ENCODE peak calls at places on chromosomes 4 and X, in five cellular contexts. One of them, this sample, is unnamed.

GRCh38 chr4:3642056-3642630 is 109.9 kb upstream of the LRPAP1 start:
- DNase-seq in activated naive CD4-positive, alpha-beta T cell: no peak
- DNase-seq in progenitor cell of endocrine pancreas: no peak
- DNase-seq in NCI-H1930: no peak
- DNase-seq in EH: no peak
- DNase-seq in this sample: no peak

GRCh38 chrX:150975655-150976390 is 7.3 kb upstream of the HMGB3 start:
- DNase-seq in EH: no peak
- DNase-seq in progenitor cell of endocrine pancreas: no peak
- DNase-seq in NCI-H1930: no peak
- DNase-seq in activated naive CD4-positive, alpha-beta T cell: no peak
- DNase-seq in this sample: no peak

GRCh38 chrX:20382518-20383291 is 116.0 kb upstream of the RPS6KA3 start:
- DNase-seq in progenitor cell of endocrine pancreas: no peak
- DNase-seq in activated naive CD4-positive, alpha-beta T cell: no peak
- DNase-seq in NCI-H1930: no peak
- DNase-seq in EH: no peak
- DNase-seq in this sample: no peak

GRCh38 chr4:137531951-137532868 is at the start of gene PCDH18:
- DNase-seq in activated naive CD4-positive, alpha-beta T cell: no peak
- DNase-seq in progenitor cell of endocrine pancreas: peak
- DNase-seq in EH: peak
- DNase-seq in NCI-H1930: no peak
- DNase-seq in this sample: peak

GRCh38 chr4:151219091-151219490 is 57.9 kb upstream of the PRSS48 start:
- DNase-seq in activated naive CD4-positive, alpha-beta T cell: no peak
- DNase-seq in NCI-H1930: no peak
- DNase-seq in EH: no peak
- DNase-seq in progenitor cell of endocrine pancreas: no peak
- DNase-seq in this sample: no peak

GRCh38 chrX:150364347-150365050 is 1.4 kb downstream of the MAMLD1 start:
- DNase-seq in activated naive CD4-positive, alpha-beta T cell: no peak
- DNase-seq in EH: peak
- DNase-seq in progenitor cell of endocrine pancreas: no peak
- DNase-seq in NCI-H1930: no peak
- DNase-seq in this sample: peak

GRCh38 chr4:1802151-1802715 is 9.1 kb downstream of the FGFR3 start:
- DNase-seq in NCI-H1930: no peak
- DNase-seq in activated naive CD4-positive, alpha-beta T cell: no peak
- DNase-seq in progenitor cell of endocrine pancreas: no peak
- DNase-seq in EH: no peak
- DNase-seq in this sample: no peak

GRCh38 chr4:76640252-76640925 is 205.4 kb downstream of the SHROOM3 start:
- DNase-seq in activated naive CD4-positive, alpha-beta T cell: no peak
- DNase-seq in EH: no peak
- DNase-seq in NCI-H1930: peak
- DNase-seq in progenitor cell of endocrine pancreas: no peak
- DNase-seq in this sample: peak

GRCh38 chrX:104105863-104106262 is 6.5 kb upstream of the ZCCHC18 start:
- DNase-seq in NCI-H1930: no peak
- DNase-seq in progenitor cell of endocrine pancreas: no peak
- DNase-seq in activated naive CD4-positive, alpha-beta T cell: no peak
- DNase-seq in EH: no peak
- DNase-seq in this sample: no peak

GRCh38 chr4:139242511-139243051 is 37.4 kb downstream of the MGARP start:
- DNase-seq in EH: peak
- DNase-seq in progenitor cell of endocrine pancreas: no peak
- DNase-seq in NCI-H1930: no peak
- DNase-seq in activated naive CD4-positive, alpha-beta T cell: no peak
- DNase-seq in this sample: no peak

GRCh38 chr4:177107288-177107901 is 202.3 kb upstream of the NEIL3 start:
- DNase-seq in activated naive CD4-positive, alpha-beta T cell: no peak
- DNase-seq in EH: peak
- DNase-seq in progenitor cell of endocrine pancreas: no peak
- DNase-seq in NCI-H1930: no peak
- DNase-seq in this sample: no peak

GRCh38 chr4:182768821-182769220 is 148.4 kb downstream of the DCTD start:
- DNase-seq in progenitor cell of endocrine pancreas: no peak
- DNase-seq in activated naive CD4-positive, alpha-beta T cell: no peak
- DNase-seq in NCI-H1930: no peak
- DNase-seq in EH: peak
- DNase-seq in this sample: no peak

GRCh38 chrX:111652719-111653118 is 28.3 kb upstream of the ALG13 start:
- DNase-seq in progenitor cell of endocrine pancreas: no peak
- DNase-seq in NCI-H1930: no peak
- DNase-seq in activated naive CD4-positive, alpha-beta T cell: no peak
- DNase-seq in EH: no peak
- DNase-seq in this sample: no peak

GRCh38 chrX:15721911-15722310 is 16.2 kb upstream of the CA5B start:
- DNase-seq in NCI-H1930: no peak
- DNase-seq in progenitor cell of endocrine pancreas: no peak
- DNase-seq in activated naive CD4-positive, alpha-beta T cell: no peak
- DNase-seq in EH: no peak
- DNase-seq in this sample: no peak

GRCh38 chrX:69615323-69615722 is 590 bp upstream of the EDA start:
- DNase-seq in activated naive CD4-positive, alpha-beta T cell: no peak
- DNase-seq in progenitor cell of endocrine pancreas: no peak
- DNase-seq in EH: no peak
- DNase-seq in NCI-H1930: no peak
- DNase-seq in this sample: no peak

GRCh38 chr4:13988347-13989265 is 361.1 kb upstream of the BOD1L1 start:
- DNase-seq in EH: peak
- DNase-seq in activated naive CD4-positive, alpha-beta T cell: no peak
- DNase-seq in progenitor cell of endocrine pancreas: no peak
- DNase-seq in NCI-H1930: no peak
- DNase-seq in this sample: no peak

GRCh38 chr4:86857341-86858052 is 8.3 kb upstream of the SLC10A6 start:
- DNase-seq in NCI-H1930: no peak
- DNase-seq in activated naive CD4-positive, alpha-beta T cell: no peak
- DNase-seq in progenitor cell of endocrine pancreas: no peak
- DNase-seq in EH: peak
- DNase-seq in this sample: no peak

GRCh38 chr4:40856836-40857362 is 107.1 kb downstream of the NSUN7 start:
- DNase-seq in progenitor cell of endocrine pancreas: peak
- DNase-seq in EH: peak
- DNase-seq in activated naive CD4-positive, alpha-beta T cell: no peak
- DNase-seq in NCI-H1930: no peak
- DNase-seq in this sample: peak

GRCh38 chr4:154018659-154019058 is 229.8 kb upstream of the SFRP2 start:
- DNase-seq in NCI-H1930: no peak
- DNase-seq in progenitor cell of endocrine pancreas: no peak
- DNase-seq in activated naive CD4-positive, alpha-beta T cell: no peak
- DNase-seq in EH: no peak
- DNase-seq in this sample: no peak

GRCh38 chr4:39616651-39617050 is 22.0 kb downstream of the SMIM14 start:
- DNase-seq in EH: peak
- DNase-seq in NCI-H1930: no peak
- DNase-seq in progenitor cell of endocrine pancreas: no peak
- DNase-seq in activated naive CD4-positive, alpha-beta T cell: no peak
- DNase-seq in this sample: no peak

GRCh38 chr4:183343730-183344129 is 21.5 kb upstream of the CLDN24 start:
- DNase-seq in EH: no peak
- DNase-seq in progenitor cell of endocrine pancreas: no peak
- DNase-seq in NCI-H1930: no peak
- DNase-seq in activated naive CD4-positive, alpha-beta T cell: no peak
- DNase-seq in this sample: peak

GRCh38 chrX:348461-349117 is 30.0 kb upstream of the GTPBP6 start:
- DNase-seq in activated naive CD4-positive, alpha-beta T cell: no peak
- DNase-seq in EH: no peak
- DNase-seq in progenitor cell of endocrine pancreas: no peak
- DNase-seq in NCI-H1930: no peak
- DNase-seq in this sample: peak

GRCh38 chr4:15691346-15692140 is 9.9 kb downstream of the FAM200B start:
- DNase-seq in EH: peak
- DNase-seq in activated naive CD4-positive, alpha-beta T cell: no peak
- DNase-seq in NCI-H1930: no peak
- DNase-seq in progenitor cell of endocrine pancreas: no peak
- DNase-seq in this sample: no peak

GRCh38 chr4:110609044-110609750 is 13.7 kb downstream of the PITX2 start:
- DNase-seq in progenitor cell of endocrine pancreas: no peak
- DNase-seq in EH: no peak
- DNase-seq in activated naive CD4-positive, alpha-beta T cell: no peak
- DNase-seq in NCI-H1930: no peak
- DNase-seq in this sample: no peak

GRCh38 chr4:94076498-94076897 is 131.2 kb upstream of the SMARCAD1 start:
- DNase-seq in EH: no peak
- DNase-seq in progenitor cell of endocrine pancreas: no peak
- DNase-seq in activated naive CD4-positive, alpha-beta T cell: no peak
- DNase-seq in NCI-H1930: no peak
- DNase-seq in this sample: no peak

GRCh38 chr4:20255251-20255586 is 3.5 kb downstream of the SLIT2 start:
- DNase-seq in progenitor cell of endocrine pancreas: no peak
- DNase-seq in activated naive CD4-positive, alpha-beta T cell: no peak
- DNase-seq in EH: no peak
- DNase-seq in NCI-H1930: no peak
- DNase-seq in this sample: no peak

GRCh38 chr4:181138116-181138515 is 1105.1 kb upstream of the TENM3 start:
- DNase-seq in EH: peak
- DNase-seq in NCI-H1930: no peak
- DNase-seq in activated naive CD4-positive, alpha-beta T cell: no peak
- DNase-seq in progenitor cell of endocrine pancreas: no peak
- DNase-seq in this sample: no peak

GRCh38 chr4:48109413-48110263 is 24.4 kb downstream of the TXK start:
- DNase-seq in progenitor cell of endocrine pancreas: no peak
- DNase-seq in NCI-H1930: no peak
- DNase-seq in EH: peak
- DNase-seq in activated naive CD4-positive, alpha-beta T cell: no peak
- DNase-seq in this sample: no peak

GRCh38 chr4:167100120-167100519 is 134.2 kb downstream of the SPOCK3 start:
- DNase-seq in EH: no peak
- DNase-seq in activated naive CD4-positive, alpha-beta T cell: no peak
- DNase-seq in NCI-H1930: peak
- DNase-seq in progenitor cell of endocrine pancreas: no peak
- DNase-seq in this sample: no peak

GRCh38 chr4:40750461-40751258 is 905 bp downstream of the NSUN7 start:
- DNase-seq in progenitor cell of endocrine pancreas: no peak
- DNase-seq in EH: peak
- DNase-seq in activated naive CD4-positive, alpha-beta T cell: no peak
- DNase-seq in NCI-H1930: no peak
- DNase-seq in this sample: peak

GRCh38 chr4:19711871-19712270 is 539.8 kb upstream of the SLIT2 start:
- DNase-seq in progenitor cell of endocrine pancreas: no peak
- DNase-seq in EH: peak
- DNase-seq in activated naive CD4-positive, alpha-beta T cell: no peak
- DNase-seq in NCI-H1930: no peak
- DNase-seq in this sample: no peak

GRCh38 chrX:34426334-34426733 is 230.8 kb downstream of the TMEM47 start:
- DNase-seq in EH: peak
- DNase-seq in activated naive CD4-positive, alpha-beta T cell: no peak
- DNase-seq in progenitor cell of endocrine pancreas: no peak
- DNase-seq in NCI-H1930: no peak
- DNase-seq in this sample: no peak